ENCODE peak calls at places on chromosomes 4 and X, in seven cellular contexts. One of them, this sample, is unnamed.

GRCh38 chr4:155388162-155388561 is 11.4 kb upstream of the MAP9 start:
- DNase-seq in fibroblast of lung: no peak
- DNase-seq in hippocampal formation: no peak
- DNase-seq in cardiac muscle cell: no peak
- DNase-seq in NCI-H460: no peak
- DNase-seq in B cell: no peak
- DNase-seq in tibial artery: no peak
- DNase-seq in this sample: no peak

GRCh38 chr4:7423391-7423790 is 11.3 kb downstream of the PSAPL1 start:
- DNase-seq in fibroblast of lung: no peak
- DNase-seq in hippocampal formation: no peak
- DNase-seq in cardiac muscle cell: no peak
- DNase-seq in NCI-H460: no peak
- DNase-seq in B cell: no peak
- DNase-seq in tibial artery: no peak
- DNase-seq in this sample: no peak

GRCh38 chr4:20356565-20356964 is 104.9 kb downstream of the SLIT2 start:
- DNase-seq in fibroblast of lung: peak; percentile 23
- DNase-seq in hippocampal formation: peak; percentile 38
- DNase-seq in cardiac muscle cell: peak; percentile 58
- DNase-seq in NCI-H460: no peak
- DNase-seq in B cell: no peak
- DNase-seq in tibial artery: no peak
- DNase-seq in this sample: peak; percentile 26

GRCh38 chr4:41410049-41410448 is 127.9 kb upstream of the LIMCH1 start:
- DNase-seq in fibroblast of lung: peak; percentile 22
- DNase-seq in hippocampal formation: no peak
- DNase-seq in cardiac muscle cell: peak; percentile 16
- DNase-seq in NCI-H460: no peak
- DNase-seq in B cell: no peak
- DNase-seq in tibial artery: no peak
- DNase-seq in this sample: no peak

GRCh38 chrX:111505783-111506182 is 5.7 kb upstream of the SERTM2 start:
- DNase-seq in fibroblast of lung: no peak
- DNase-seq in hippocampal formation: no peak
- DNase-seq in cardiac muscle cell: no peak
- DNase-seq in NCI-H460: no peak
- DNase-seq in B cell: no peak
- DNase-seq in tibial artery: no peak
- DNase-seq in this sample: no peak

GRCh38 chr4:102392033-102392744 is 46.9 kb upstream of the SLC39A8 start:
- DNase-seq in fibroblast of lung: no peak
- DNase-seq in hippocampal formation: no peak
- DNase-seq in cardiac muscle cell: no peak
- DNase-seq in NCI-H460: no peak
- DNase-seq in B cell: no peak
- DNase-seq in tibial artery: no peak
- DNase-seq in this sample: no peak

GRCh38 chrX:47351706-47352105 is 18.7 kb upstream of the ZNF157 start:
- DNase-seq in fibroblast of lung: peak; percentile 9
- DNase-seq in hippocampal formation: no peak
- DNase-seq in cardiac muscle cell: peak; percentile 30
- DNase-seq in NCI-H460: no peak
- DNase-seq in B cell: no peak
- DNase-seq in tibial artery: no peak
- DNase-seq in this sample: no peak

GRCh38 chr4:127778102-127778501 is 4.0 kb upstream of the HSPA4L start:
- DNase-seq in fibroblast of lung: no peak
- DNase-seq in hippocampal formation: no peak
- DNase-seq in cardiac muscle cell: no peak
- DNase-seq in NCI-H460: no peak
- DNase-seq in B cell: no peak
- DNase-seq in tibial artery: no peak
- DNase-seq in this sample: no peak

GRCh38 chr4:13523105-13523477 is 21.2 kb downstream of the NKX3-2 start:
- DNase-seq in fibroblast of lung: no peak
- DNase-seq in hippocampal formation: no peak
- DNase-seq in cardiac muscle cell: no peak
- DNase-seq in NCI-H460: no peak
- DNase-seq in B cell: no peak
- DNase-seq in tibial artery: no peak
- DNase-seq in this sample: no peak

GRCh38 chr4:185592845-185593488 is 57.7 kb upstream of the PDLIM3 start:
- DNase-seq in fibroblast of lung: peak; percentile 14
- DNase-seq in hippocampal formation: no peak
- DNase-seq in cardiac muscle cell: peak; percentile 61
- DNase-seq in NCI-H460: no peak
- DNase-seq in B cell: no peak
- DNase-seq in tibial artery: no peak
- DNase-seq in this sample: no peak

GRCh38 chr4:74016068-74016467 is 17.6 kb upstream of the CXCL5 start:
- DNase-seq in fibroblast of lung: peak; percentile 50
- DNase-seq in hippocampal formation: no peak
- DNase-seq in cardiac muscle cell: no peak
- DNase-seq in NCI-H460: no peak
- DNase-seq in B cell: no peak
- DNase-seq in tibial artery: no peak
- DNase-seq in this sample: no peak

GRCh38 chrX:154448484-154448883 is 4.5 kb downstream of the FAM50A start:
- DNase-seq in fibroblast of lung: no peak
- DNase-seq in hippocampal formation: no peak
- DNase-seq in cardiac muscle cell: no peak
- DNase-seq in NCI-H460: no peak
- DNase-seq in B cell: no peak
- DNase-seq in tibial artery: no peak
- DNase-seq in this sample: no peak

GRCh38 chrX:146109362-146109761 is 291.7 kb downstream of the SLITRK2 start:
- DNase-seq in fibroblast of lung: no peak
- DNase-seq in hippocampal formation: no peak
- DNase-seq in cardiac muscle cell: no peak
- DNase-seq in NCI-H460: no peak
- DNase-seq in B cell: no peak
- DNase-seq in tibial artery: no peak
- DNase-seq in this sample: no peak

GRCh38 chrX:107730991-107731766 is 44.4 kb downstream of the TSC22D3 start:
- DNase-seq in fibroblast of lung: no peak
- DNase-seq in hippocampal formation: no peak
- DNase-seq in cardiac muscle cell: no peak
- DNase-seq in NCI-H460: no peak
- DNase-seq in B cell: no peak
- DNase-seq in tibial artery: no peak
- DNase-seq in this sample: no peak

GRCh38 chrX:144715356-144715755 is 531.9 kb upstream of the SPANXN1 start:
- DNase-seq in fibroblast of lung: no peak
- DNase-seq in hippocampal formation: no peak
- DNase-seq in cardiac muscle cell: no peak
- DNase-seq in NCI-H460: peak; percentile 52
- DNase-seq in B cell: no peak
- DNase-seq in tibial artery: peak; percentile 18
- DNase-seq in this sample: no peak

This sample was measured in nephron progenitor cell.